ENCODE peak calls at places on chromosomes 6 and 20, in seven cellular contexts. D is gastrocnemius medialis, C is fibroblast of lung, R is ascending aorta, E is breast epithelium, N is uterus, F is tibial nerve. X is an unnamed sample.

GRCh38 chr6:139699335-139699734 is 324.9 kb upstream of the CITED2 start:
- DNase-seq in C (peak; percentile 86), R (no peak), F (no peak), D (no peak), N (no peak), E (no peak), X (no peak)

GRCh38 chr20:63700199-63701050 is 4.0 kb downstream of the TNFRSF6B start:
- DNase-seq in E (peak; percentile 37), R (no peak), N (peak; percentile 21), D (no peak), F (no peak), C (no peak), X (peak; percentile 22)

GRCh38 chr20:45377191-45377775 is 842 bp downstream of the TP53TG5 start:
- DNase-seq in C (no peak), F (no peak), N (no peak), D (no peak), E (no peak), R (no peak), X (no peak)

GRCh38 chr6:13355969-13356368 is 27.6 kb upstream of the TBC1D7 start:
- DNase-seq in R (no peak), C (no peak), E (no peak), D (no peak), F (no peak), N (no peak), X (peak; percentile 10)

GRCh38 chr20:53405070-53405603 is 188.5 kb downstream of the ZNF217 start:
- DNase-seq in D (no peak), N (no peak), R (no peak), E (no peak), C (no peak), F (no peak), X (no peak)

GRCh38 chr6:72250664-72251063 is 364.3 kb downstream of the RIMS1 start:
- DNase-seq in D (no peak), R (no peak), F (no peak), E (no peak), N (no peak), C (peak; percentile 43), X (no peak)

GRCh38 chr6:159117031-159117430 is 52.2 kb upstream of the FNDC1 start:
- DNase-seq in D (peak; percentile 35), E (no peak), F (no peak), C (peak; percentile 20), R (no peak), N (no peak), X (no peak)

GRCh38 chr6:15713325-15713724 is 50.5 kb upstream of the DTNBP1 start:
- DNase-seq in C (no peak), E (no peak), D (no peak), R (no peak), N (no peak), F (no peak), X (no peak)

GRCh38 chr6:38065734-38066133 is 246.2 kb downstream of the ZFAND3 start:
- DNase-seq in C (no peak), N (no peak), R (no peak), F (no peak), E (no peak), D (no peak), X (no peak)

GRCh38 chr20:23245553-23246128 is 105.0 kb upstream of the NXT1 start:
- DNase-seq in C (peak; percentile 53), E (no peak), D (no peak), R (no peak), N (peak; percentile 25), F (no peak), X (no peak)

GRCh38 chr6:20472748-20473147 is 61.5 kb upstream of the CDKAL1 start:
- DNase-seq in N (no peak), R (no peak), F (no peak), E (no peak), D (no peak), C (no peak), X (no peak)

GRCh38 chr6:124007915-124008688 is 204.4 kb downstream of the NKAIN2 start:
- DNase-seq in N (no peak), F (no peak), D (peak; percentile 4), E (no peak), R (no peak), C (peak; percentile 4), X (no peak)

GRCh38 chr20:325889-326644 is 715 bp downstream of the SOX12 start:
- DNase-seq in E (peak; percentile 72), R (no peak), D (no peak), F (no peak), C (peak; percentile 66), N (peak; percentile 73), X (peak; percentile 75)

GRCh38 chr6:90286884-90287488 is 9.7 kb downstream of the BACH2 start:
- DNase-seq in R (no peak), F (no peak), N (no peak), D (peak; percentile 23), C (peak; percentile 44), E (no peak), X (peak; percentile 77)

GRCh38 chr20:15711177-15711576 is 862.1 kb downstream of the KIF16B start:
- DNase-seq in E (no peak), R (no peak), C (no peak), N (no peak), F (no peak), D (no peak), X (no peak)

GRCh38 chr20:32563311-32564272 is 21.5 kb downstream of the NOL4L start:
- DNase-seq in N (no peak), F (no peak), R (no peak), D (no peak), E (no peak), C (no peak), X (no peak)

GRCh38 chr6:71346034-71346680 is 57.5 kb downstream of the OGFRL1 start:
- DNase-seq in C (no peak), R (no peak), D (no peak), N (no peak), E (no peak), F (no peak), X (no peak)

GRCh38 chr6:9699890-9700289 is 715.0 kb downstream of the TFAP2A start:
- DNase-seq in C (no peak), D (no peak), N (no peak), R (no peak), E (no peak), F (no peak), X (no peak)

GRCh38 chr6:13005994-13006393 is 289.4 kb downstream of the PHACTR1 start:
- DNase-seq in E (no peak), C (no peak), R (no peak), N (no peak), F (no peak), D (no peak), X (no peak)

GRCh38 chr6:81362246-81362645 is 390.2 kb downstream of the TENT5A start:
- DNase-seq in F (no peak), D (no peak), E (no peak), N (no peak), C (peak; percentile 50), R (no peak), X (no peak)

GRCh38 chr6:108321253-108321740 is 26.4 kb downstream of the AFG1L start:
- DNase-seq in E (no peak), C (no peak), R (no peak), F (no peak), N (no peak), D (no peak), X (no peak)

GRCh38 chr6:3745566-3746118 is 5.9 kb downstream of the PXDC1 start:
- DNase-seq in C (no peak), D (no peak), R (no peak), E (no peak), F (no peak), N (no peak), X (no peak)

GRCh38 chr6:135424385-135424784 is 73.2 kb downstream of the AHI1 start:
- DNase-seq in R (no peak), D (no peak), N (no peak), E (no peak), F (no peak), C (no peak), X (no peak)
- H3K4me1 ChIP-seq in R (no peaks in the 10 kb centered on the region), D (no peaks in the 10 kb centered on the region), N (no peaks in the 10 kb centered on the region), E (no peaks in the 10 kb centered on the region), F (no peaks in the 10 kb centered on the region), C (no peaks in the 10 kb centered on the region), X (no peaks in the 10 kb centered on the region)

GRCh38 chr6:78808356-78808891 is 58.9 kb upstream of the IRAK1BP1 start:
- DNase-seq in R (no peak), D (no peak), N (no peak), E (no peak), C (no peak), F (no peak), X (no peak)
- H3K36me3 ChIP-seq in R (no peaks in the 10 kb centered on the region), D (no peaks in the 10 kb centered on the region), N (no peaks in the 10 kb centered on the region), E (no peaks in the 10 kb centered on the region), C (no peaks in the 10 kb centered on the region), F (no peaks in the 10 kb centered on the region), X (no peaks in the 10 kb centered on the region)

GRCh38 chr6:28589234-28589951 is 63.7 kb downstream of the GPX5 start:
- DNase-seq in F (no peak), N (peak; percentile 57), E (no peak), D (no peak), R (no peak), C (peak; percentile 91), X (peak; percentile 72)

GRCh38 chr6:28586273-28586672 is 60.6 kb downstream of the GPX5 start:
- DNase-seq in E (no peak), C (no peak), F (no peak), D (no peak), N (no peak), R (no peak), X (no peak)

GRCh38 chr6:28587746-28588075 is 62.0 kb downstream of the GPX5 start:
- DNase-seq in C (no peak), F (no peak), D (no peak), N (no peak), R (no peak), E (no peak), X (no peak)

GRCh38 chr6:28585335-28585734 is 59.7 kb downstream of the GPX5 start:
- DNase-seq in R (no peak), E (no peak), D (no peak), N (no peak), F (no peak), C (peak; percentile 61), X (no peak)

GRCh38 chr6:28587011-28587745 is 61.5 kb downstream of the GPX5 start:
- DNase-seq in C (peak; percentile 45), E (peak; percentile 65), D (no peak), N (peak; percentile 72), R (no peak), F (no peak), X (peak; percentile 22)
- H3K27ac ChIP-seq in C (no peak overlapping the region), E (peak overlapping the region; percentile 19), D (no peak overlapping the region), N (no peak overlapping the region), R (no peak overlapping the region), F (no peak overlapping the region), X (peak overlapping the region; percentile 33)

DNA sequence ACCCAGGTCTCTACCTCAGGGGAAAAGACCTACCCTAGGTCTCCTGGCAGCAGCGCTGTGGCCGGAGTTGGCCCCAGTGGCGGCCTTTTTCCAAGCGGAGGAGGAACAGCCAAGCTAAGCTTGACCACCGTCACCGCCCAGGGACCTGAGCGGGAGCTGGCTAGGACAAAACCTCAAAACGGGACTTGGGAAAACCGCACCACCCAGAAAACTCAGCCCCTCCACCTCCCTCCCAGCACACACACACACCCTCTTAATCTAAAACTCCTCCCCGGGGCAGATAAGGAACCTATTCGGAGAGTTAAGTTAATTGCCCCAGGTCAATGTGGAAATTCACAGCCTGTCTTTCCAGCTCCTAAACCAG is 2.7 kb upstream of the TRERF1 start:
- DNase-seq in E (no peak), N (peak; percentile 54), C (no peak), F (no peak), R (no peak), D (no peak), X (no peak)
- H3K4me1 ChIP-seq in E (no peaks in the 10 kb centered on the region), N (no peaks in the 10 kb centered on the region), C (peaks cover 7% of the 10 kb centered on the region), F (peaks cover 8% of the 10 kb centered on the region), R (no peaks in the 10 kb centered on the region), D (no peaks in the 10 kb centered on the region), X (no peaks in the 10 kb centered on the region)